ENCODE peak calls at places on chromosomes 5 and 9, in seven cellular contexts. One of them, this sample, is unnamed.

GRCh38 chr5:176612855-176613254 is 2.9 kb upstream of the GPRIN1 start:
- DNase-seq in fibroblast of lung: no peak
- DNase-seq in activated effector memory CD4-positive, alpha-beta T cell treated with anti-CD3 and anti-CD28 coated beads, Interleukin-2, amount 50 U/mL, for 16 hours: no peak
- DNase-seq in natural killer cell: no peak
- DNase-seq in KG1: no peak
- DNase-seq in left cardiac atrium: no peak
- DNase-seq in RWPE2: no peak
- DNase-seq in this sample: no peak

GRCh38 chr9:133683494-133684460 is 47.6 kb downstream of the DBH start:
- DNase-seq in KG1: no peak
- DNase-seq in fibroblast of lung: no peak
- DNase-seq in RWPE2: no peak
- DNase-seq in natural killer cell: no peak
- DNase-seq in activated effector memory CD4-positive, alpha-beta T cell treated with anti-CD3 and anti-CD28 coated beads, Interleukin-2, amount 50 U/mL, for 16 hours: peak
- DNase-seq in left cardiac atrium: peak
- DNase-seq in this sample: peak

GRCh38 chr5:144166696-144167095 is 3.8 kb downstream of the YIPF5 start:
- DNase-seq in RWPE2: no peak
- DNase-seq in left cardiac atrium: no peak
- DNase-seq in activated effector memory CD4-positive, alpha-beta T cell treated with anti-CD3 and anti-CD28 coated beads, Interleukin-2, amount 50 U/mL, for 16 hours: no peak
- DNase-seq in fibroblast of lung: no peak
- DNase-seq in natural killer cell: no peak
- DNase-seq in KG1: no peak
- DNase-seq in this sample: no peak

GRCh38 chr5:41270423-41271251 is 57.3 kb upstream of the C6 start:
- DNase-seq in KG1: no peak
- DNase-seq in activated effector memory CD4-positive, alpha-beta T cell treated with anti-CD3 and anti-CD28 coated beads, Interleukin-2, amount 50 U/mL, for 16 hours: no peak
- DNase-seq in fibroblast of lung: peak
- DNase-seq in RWPE2: no peak
- DNase-seq in natural killer cell: no peak
- DNase-seq in left cardiac atrium: peak
- DNase-seq in this sample: no peak

GRCh38 chr5:67799732-67800234 is 415.8 kb upstream of the PIK3R1 start:
- DNase-seq in left cardiac atrium: no peak
- DNase-seq in fibroblast of lung: peak
- DNase-seq in RWPE2: no peak
- DNase-seq in natural killer cell: no peak
- DNase-seq in activated effector memory CD4-positive, alpha-beta T cell treated with anti-CD3 and anti-CD28 coated beads, Interleukin-2, amount 50 U/mL, for 16 hours: no peak
- DNase-seq in KG1: no peak
- DNase-seq in this sample: peak

GRCh38 chr5:57435701-57436134 is 46.9 kb downstream of the ACTBL2 start:
- DNase-seq in KG1: no peak
- DNase-seq in activated effector memory CD4-positive, alpha-beta T cell treated with anti-CD3 and anti-CD28 coated beads, Interleukin-2, amount 50 U/mL, for 16 hours: no peak
- DNase-seq in fibroblast of lung: peak
- DNase-seq in natural killer cell: no peak
- DNase-seq in left cardiac atrium: no peak
- DNase-seq in RWPE2: no peak
- DNase-seq in this sample: no peak

GRCh38 chr5:1380011-1380817 is 35.3 kb upstream of the CLPTM1L start:
- DNase-seq in KG1: peak
- DNase-seq in activated effector memory CD4-positive, alpha-beta T cell treated with anti-CD3 and anti-CD28 coated beads, Interleukin-2, amount 50 U/mL, for 16 hours: peak
- DNase-seq in natural killer cell: peak
- DNase-seq in RWPE2: no peak
- DNase-seq in fibroblast of lung: peak
- DNase-seq in left cardiac atrium: peak
- DNase-seq in this sample: no peak

GRCh38 chr5:89292461-89292860 is 409.5 kb upstream of the MEF2C start:
- DNase-seq in RWPE2: no peak
- DNase-seq in KG1: no peak
- DNase-seq in natural killer cell: no peak
- DNase-seq in left cardiac atrium: no peak
- DNase-seq in fibroblast of lung: no peak
- DNase-seq in activated effector memory CD4-positive, alpha-beta T cell treated with anti-CD3 and anti-CD28 coated beads, Interleukin-2, amount 50 U/mL, for 16 hours: no peak
- DNase-seq in this sample: no peak

GRCh38 chr9:81028504-81028903 is 660.8 kb downstream of the TLE1 start:
- DNase-seq in KG1: no peak
- DNase-seq in fibroblast of lung: peak
- DNase-seq in left cardiac atrium: no peak
- DNase-seq in natural killer cell: no peak
- DNase-seq in activated effector memory CD4-positive, alpha-beta T cell treated with anti-CD3 and anti-CD28 coated beads, Interleukin-2, amount 50 U/mL, for 16 hours: no peak
- DNase-seq in RWPE2: no peak
- DNase-seq in this sample: no peak

GRCh38 chr5:58151414-58151813 is 308.5 kb downstream of the PLK2 start:
- DNase-seq in KG1: no peak
- DNase-seq in activated effector memory CD4-positive, alpha-beta T cell treated with anti-CD3 and anti-CD28 coated beads, Interleukin-2, amount 50 U/mL, for 16 hours: no peak
- DNase-seq in fibroblast of lung: no peak
- DNase-seq in natural killer cell: no peak
- DNase-seq in RWPE2: no peak
- DNase-seq in left cardiac atrium: no peak
- DNase-seq in this sample: no peak

GRCh38 chr5:172791726-172792445 is 20.9 kb upstream of the DUSP1 start:
- DNase-seq in natural killer cell: peak
- DNase-seq in activated effector memory CD4-positive, alpha-beta T cell treated with anti-CD3 and anti-CD28 coated beads, Interleukin-2, amount 50 U/mL, for 16 hours: peak
- DNase-seq in left cardiac atrium: no peak
- DNase-seq in fibroblast of lung: no peak
- DNase-seq in RWPE2: no peak
- DNase-seq in KG1: no peak
- DNase-seq in this sample: no peak

GRCh38 chr9:91362212-91362611 is 494 bp upstream of the AUH start:
- DNase-seq in KG1: no peak
- DNase-seq in activated effector memory CD4-positive, alpha-beta T cell treated with anti-CD3 and anti-CD28 coated beads, Interleukin-2, amount 50 U/mL, for 16 hours: no peak
- DNase-seq in RWPE2: no peak
- DNase-seq in natural killer cell: no peak
- DNase-seq in fibroblast of lung: no peak
- DNase-seq in left cardiac atrium: no peak
- DNase-seq in this sample: no peak

GRCh38 chr9:89226076-89226475 is 47.5 kb upstream of the SHC3 start:
- DNase-seq in KG1: no peak
- DNase-seq in natural killer cell: no peak
- DNase-seq in RWPE2: no peak
- DNase-seq in left cardiac atrium: peak
- DNase-seq in activated effector memory CD4-positive, alpha-beta T cell treated with anti-CD3 and anti-CD28 coated beads, Interleukin-2, amount 50 U/mL, for 16 hours: no peak
- DNase-seq in fibroblast of lung: peak
- DNase-seq in this sample: no peak

GRCh38 chr9:37036237-37037136 is 2.4 kb upstream of the PAX5 start:
- DNase-seq in activated effector memory CD4-positive, alpha-beta T cell treated with anti-CD3 and anti-CD28 coated beads, Interleukin-2, amount 50 U/mL, for 16 hours: peak
- DNase-seq in RWPE2: no peak
- DNase-seq in left cardiac atrium: peak
- DNase-seq in natural killer cell: no peak
- DNase-seq in fibroblast of lung: peak
- DNase-seq in KG1: no peak
- DNase-seq in this sample: no peak

GRCh38 chr9:34049630-34050384 is 1.1 kb upstream of the UBAP2 start:
- DNase-seq in activated effector memory CD4-positive, alpha-beta T cell treated with anti-CD3 and anti-CD28 coated beads, Interleukin-2, amount 50 U/mL, for 16 hours: peak
- DNase-seq in RWPE2: no peak
- DNase-seq in KG1: no peak
- DNase-seq in natural killer cell: no peak
- DNase-seq in fibroblast of lung: no peak
- DNase-seq in left cardiac atrium: no peak
- DNase-seq in this sample: no peak

GRCh38 chr5:60066502-60066901 is 173.0 kb upstream of the PDE4D start:
- DNase-seq in natural killer cell: no peak
- DNase-seq in left cardiac atrium: no peak
- DNase-seq in fibroblast of lung: peak
- DNase-seq in KG1: no peak
- DNase-seq in activated effector memory CD4-positive, alpha-beta T cell treated with anti-CD3 and anti-CD28 coated beads, Interleukin-2, amount 50 U/mL, for 16 hours: no peak
- DNase-seq in RWPE2: no peak
- DNase-seq in this sample: no peak

GRCh38 chr5:135477594-135477993 is 25.4 kb upstream of the TIFAB start:
- DNase-seq in KG1: no peak
- DNase-seq in RWPE2: peak
- DNase-seq in natural killer cell: no peak
- DNase-seq in left cardiac atrium: no peak
- DNase-seq in fibroblast of lung: no peak
- DNase-seq in activated effector memory CD4-positive, alpha-beta T cell treated with anti-CD3 and anti-CD28 coated beads, Interleukin-2, amount 50 U/mL, for 16 hours: peak
- DNase-seq in this sample: no peak

GRCh38 chr5:55421074-55421529 is 113.3 kb downstream of the MTREX start:
- DNase-seq in RWPE2: no peak
- DNase-seq in fibroblast of lung: no peak
- DNase-seq in activated effector memory CD4-positive, alpha-beta T cell treated with anti-CD3 and anti-CD28 coated beads, Interleukin-2, amount 50 U/mL, for 16 hours: no peak
- DNase-seq in KG1: no peak
- DNase-seq in left cardiac atrium: no peak
- DNase-seq in natural killer cell: no peak
- DNase-seq in this sample: no peak

GRCh38 chr5:117220730-117221129 is 646.1 kb upstream of the SEMA6A start:
- DNase-seq in KG1: no peak
- DNase-seq in natural killer cell: no peak
- DNase-seq in left cardiac atrium: no peak
- DNase-seq in fibroblast of lung: no peak
- DNase-seq in RWPE2: no peak
- DNase-seq in activated effector memory CD4-positive, alpha-beta T cell treated with anti-CD3 and anti-CD28 coated beads, Interleukin-2, amount 50 U/mL, for 16 hours: no peak
- DNase-seq in this sample: no peak

GRCh38 chr5:11992518-11992917 is 88.3 kb upstream of the CTNND2 start:
- DNase-seq in KG1: no peak
- DNase-seq in fibroblast of lung: no peak
- DNase-seq in left cardiac atrium: no peak
- DNase-seq in natural killer cell: no peak
- DNase-seq in activated effector memory CD4-positive, alpha-beta T cell treated with anti-CD3 and anti-CD28 coated beads, Interleukin-2, amount 50 U/mL, for 16 hours: no peak
- DNase-seq in RWPE2: no peak
- DNase-seq in this sample: no peak

GRCh38 chr5:92835712-92836111 is 745.3 kb downstream of the NR2F1-AS1 start:
- DNase-seq in KG1: no peak
- DNase-seq in fibroblast of lung: peak
- DNase-seq in RWPE2: no peak
- DNase-seq in left cardiac atrium: no peak
- DNase-seq in activated effector memory CD4-positive, alpha-beta T cell treated with anti-CD3 and anti-CD28 coated beads, Interleukin-2, amount 50 U/mL, for 16 hours: no peak
- DNase-seq in natural killer cell: no peak
- DNase-seq in this sample: no peak

GRCh38 chr9:32992596-32993238 is 8.7 kb downstream of the APTX start:
- DNase-seq in left cardiac atrium: no peak
- DNase-seq in natural killer cell: no peak
- DNase-seq in activated effector memory CD4-positive, alpha-beta T cell treated with anti-CD3 and anti-CD28 coated beads, Interleukin-2, amount 50 U/mL, for 16 hours: no peak
- DNase-seq in fibroblast of lung: no peak
- DNase-seq in KG1: no peak
- DNase-seq in RWPE2: no peak
- DNase-seq in this sample: no peak

GRCh38 chr5:174920906-174921550 is 196.6 kb downstream of the MSX2 start:
- DNase-seq in left cardiac atrium: no peak
- DNase-seq in natural killer cell: no peak
- DNase-seq in RWPE2: no peak
- DNase-seq in fibroblast of lung: no peak
- DNase-seq in KG1: no peak
- DNase-seq in activated effector memory CD4-positive, alpha-beta T cell treated with anti-CD3 and anti-CD28 coated beads, Interleukin-2, amount 50 U/mL, for 16 hours: no peak
- DNase-seq in this sample: no peak

GRCh38 chr9:129318121-129319075 is 140.3 kb upstream of the IER5L start:
- DNase-seq in natural killer cell: peak
- DNase-seq in fibroblast of lung: no peak
- DNase-seq in KG1: no peak
- DNase-seq in left cardiac atrium: no peak
- DNase-seq in RWPE2: no peak
- DNase-seq in activated effector memory CD4-positive, alpha-beta T cell treated with anti-CD3 and anti-CD28 coated beads, Interleukin-2, amount 50 U/mL, for 16 hours: peak
- DNase-seq in this sample: no peak

GRCh38 chr9:128917151-128917849 is 3.5 kb upstream of the PHYHD1 start:
- DNase-seq in RWPE2: no peak
- DNase-seq in fibroblast of lung: peak
- DNase-seq in natural killer cell: no peak
- DNase-seq in left cardiac atrium: peak
- DNase-seq in activated effector memory CD4-positive, alpha-beta T cell treated with anti-CD3 and anti-CD28 coated beads, Interleukin-2, amount 50 U/mL, for 16 hours: no peak
- DNase-seq in KG1: no peak
- DNase-seq in this sample: peak

GRCh38 chr9:326667-327066 is 112.0 kb downstream of the DOCK8 start:
- DNase-seq in left cardiac atrium: no peak
- DNase-seq in activated effector memory CD4-positive, alpha-beta T cell treated with anti-CD3 and anti-CD28 coated beads, Interleukin-2, amount 50 U/mL, for 16 hours: no peak
- DNase-seq in natural killer cell: no peak
- DNase-seq in fibroblast of lung: no peak
- DNase-seq in RWPE2: no peak
- DNase-seq in KG1: no peak
- DNase-seq in this sample: no peak

GRCh38 chr5:126351138-126351537 is 72.1 kb upstream of the GRAMD2B start:
- DNase-seq in activated effector memory CD4-positive, alpha-beta T cell treated with anti-CD3 and anti-CD28 coated beads, Interleukin-2, amount 50 U/mL, for 16 hours: no peak
- DNase-seq in fibroblast of lung: peak
- DNase-seq in KG1: no peak
- DNase-seq in natural killer cell: no peak
- DNase-seq in left cardiac atrium: no peak
- DNase-seq in RWPE2: no peak
- DNase-seq in this sample: no peak

GRCh38 chr9:87442451-87442850 is 55.2 kb upstream of the DAPK1 start:
- DNase-seq in KG1: no peak
- DNase-seq in natural killer cell: no peak
- DNase-seq in RWPE2: no peak
- DNase-seq in left cardiac atrium: no peak
- DNase-seq in fibroblast of lung: no peak
- DNase-seq in activated effector memory CD4-positive, alpha-beta T cell treated with anti-CD3 and anti-CD28 coated beads, Interleukin-2, amount 50 U/mL, for 16 hours: no peak
- DNase-seq in this sample: no peak

GRCh38 chr5:33969572-33970452 is 14.7 kb downstream of the SLC45A2 start:
- DNase-seq in natural killer cell: no peak
- DNase-seq in RWPE2: no peak
- DNase-seq in fibroblast of lung: peak
- DNase-seq in activated effector memory CD4-positive, alpha-beta T cell treated with anti-CD3 and anti-CD28 coated beads, Interleukin-2, amount 50 U/mL, for 16 hours: no peak
- DNase-seq in left cardiac atrium: no peak
- DNase-seq in KG1: no peak
- DNase-seq in this sample: no peak

GRCh38 chr5:138491284-138491648 is 26.0 kb downstream of the EGR1 start:
- DNase-seq in natural killer cell: no peak
- DNase-seq in left cardiac atrium: no peak
- DNase-seq in KG1: no peak
- DNase-seq in activated effector memory CD4-positive, alpha-beta T cell treated with anti-CD3 and anti-CD28 coated beads, Interleukin-2, amount 50 U/mL, for 16 hours: peak
- DNase-seq in fibroblast of lung: no peak
- DNase-seq in RWPE2: no peak
- DNase-seq in this sample: no peak

GRCh38 chr5:67105270-67105669 is 91.3 kb downstream of the CD180 start:
- DNase-seq in fibroblast of lung: no peak
- DNase-seq in natural killer cell: no peak
- DNase-seq in activated effector memory CD4-positive, alpha-beta T cell treated with anti-CD3 and anti-CD28 coated beads, Interleukin-2, amount 50 U/mL, for 16 hours: no peak
- DNase-seq in left cardiac atrium: no peak
- DNase-seq in RWPE2: no peak
- DNase-seq in KG1: no peak
- DNase-seq in this sample: no peak

GRCh38 chr5:36744678-36745659 is 131.6 kb upstream of the NIPBL start:
- DNase-seq in activated effector memory CD4-positive, alpha-beta T cell treated with anti-CD3 and anti-CD28 coated beads, Interleukin-2, amount 50 U/mL, for 16 hours: peak
- DNase-seq in RWPE2: peak
- DNase-seq in fibroblast of lung: peak
- DNase-seq in KG1: peak
- DNase-seq in natural killer cell: no peak
- DNase-seq in left cardiac atrium: peak
- DNase-seq in this sample: peak